ENCODE peak calls at places on chromosomes 16 and 17, in six cellular contexts. D is cardiac fibroblast; M is Caco-2; C is fibroblast of mammary gland; H is activated CD8-positive, alpha-beta T cell treated with anti-CD3 and anti-CD28 coated beads for 36 hours; L is GM23338. R is an unnamed sample.

GRCh38 chr17:77618173-77618572 is 340.3 kb upstream of the TNRC6C start:
- DNase-seq in D (no peak), M (no peak), C (no peak), H (peak), L (no peak), R (no peak)

GRCh38 chr17:5800646-5801045 is 216.3 kb upstream of the NLRP1 start:
- DNase-seq in D (no peak), M (no peak), C (no peak), H (no peak), L (peak), R (no peak)

GRCh38 chr17:61002316-61002736 is 324.7 kb downstream of the BCAS3 start:
- DNase-seq in D (peak), M (peak), C (peak), H (no peak), L (peak), R (no peak)

GRCh38 chr17:40086150-40087044 is 14.0 kb downstream of the NR1D1 start:
- DNase-seq in D (peak), M (peak), C (no peak), H (peak), L (peak), R (peak)

GRCh38 chr16:76345093-76345735 is 68.0 kb downstream of the CNTNAP4 start:
- DNase-seq in D (peak), M (no peak), C (peak), H (no peak), L (no peak), R (no peak)

GRCh38 chr17:66337268-66337667 is 34.9 kb downstream of the PRKCA start:
- DNase-seq in D (no peak), M (no peak), C (no peak), H (peak), L (no peak), R (no peak)

GRCh38 chr17:19731626-19732025 is 15.2 kb upstream of the SLC47A2 start:
- DNase-seq in D (no peak), M (no peak), C (no peak), H (no peak), L (no peak), R (no peak)

GRCh38 chr16:85789773-85790172 is 9.6 kb downstream of the EMC8 start:
- DNase-seq in D (no peak), M (no peak), C (no peak), H (no peak), L (no peak), R (no peak)

GRCh38 chr17:8121531-8122390 is 2.1 kb downstream of the HES7 start:
- DNase-seq in D (peak), M (peak), C (peak), H (peak), L (peak), R (peak)

GRCh38 chr17:83055911-83056582 is 23.4 kb upstream of the METRNL start:
- DNase-seq in D (peak), M (no peak), C (peak), H (no peak), L (no peak), R (no peak)

GRCh38 chr16:75000481-75001081 is 1.8 kb downstream of the ZNRF1 start:
- DNase-seq in D (peak), M (no peak), C (no peak), H (no peak), L (no peak), R (no peak)

GRCh38 chr17:10295728-10296343 is 77.0 kb downstream of the MYH13 start:
- DNase-seq in D (peak), M (peak), C (peak), H (peak), L (peak), R (peak)

GRCh38 chr17:33403194-33403593 is 110.1 kb upstream of the ASIC2 start:
- DNase-seq in D (no peak), M (no peak), C (no peak), H (no peak), L (no peak), R (no peak)

GRCh38 chr16:12539185-12539929 is 264.3 kb downstream of the CPPED1 start:
- DNase-seq in D (peak), M (no peak), C (peak), H (peak), L (no peak), R (peak)

GRCh38 chr17:8475820-8476219 is 40.1 kb downstream of the NDEL1 start:
- DNase-seq in D (no peak), M (no peak), C (no peak), H (no peak), L (no peak), R (no peak)

GRCh38 chr17:1094591-1094990 is 85.2 kb downstream of the ABR start:
- DNase-seq in D (no peak), M (no peak), C (no peak), H (no peak), L (no peak), R (no peak)

GRCh38 chr17:8162997-8163977 is 539 bp upstream of the VAMP2 start:
- DNase-seq in D (no peak), M (no peak), C (no peak), H (peak), L (peak), R (no peak)

GRCh38 chr17:64661981-64662773 is at the start of gene SMURF2:
- DNase-seq in D (peak), M (peak), C (peak), H (peak), L (peak), R (peak)
- TF ChIP-seq CTCF in D (no peak), M (no peak), C (no peak), H (no peak), L (no peak), R (no peak)

GRCh38 chr17:17740627-17741237 is 59.5 kb downstream of the RAI1 start:
- DNase-seq in D (no peak), M (no peak), C (no peak), H (peak), L (no peak), R (no peak)

GRCh38 chr17:17741346-17742023 is 60.2 kb downstream of the RAI1 start:
- DNase-seq in D (no peak), M (no peak), C (no peak), H (no peak), L (peak), R (no peak)

GRCh38 chr17:17738901-17739300 is 57.6 kb downstream of the RAI1 start:
- DNase-seq in D (no peak), M (no peak), C (no peak), H (no peak), L (no peak), R (no peak)

GRCh38 chr17:17737938-17738894 is 57.0 kb downstream of the RAI1 start:
- DNase-seq in D (no peak), M (no peak), C (no peak), H (no peak), L (peak), R (no peak)

GRCh38 chr17:17739388-17740066 is 58.3 kb downstream of the RAI1 start:
- DNase-seq in D (peak), M (no peak), C (peak), H (no peak), L (no peak), R (no peak)
- TF ChIP-seq CTCF in D (no peak), M (no peak), C (no peak), H (no peak), L (no peak), R (no peak)

DNA sequence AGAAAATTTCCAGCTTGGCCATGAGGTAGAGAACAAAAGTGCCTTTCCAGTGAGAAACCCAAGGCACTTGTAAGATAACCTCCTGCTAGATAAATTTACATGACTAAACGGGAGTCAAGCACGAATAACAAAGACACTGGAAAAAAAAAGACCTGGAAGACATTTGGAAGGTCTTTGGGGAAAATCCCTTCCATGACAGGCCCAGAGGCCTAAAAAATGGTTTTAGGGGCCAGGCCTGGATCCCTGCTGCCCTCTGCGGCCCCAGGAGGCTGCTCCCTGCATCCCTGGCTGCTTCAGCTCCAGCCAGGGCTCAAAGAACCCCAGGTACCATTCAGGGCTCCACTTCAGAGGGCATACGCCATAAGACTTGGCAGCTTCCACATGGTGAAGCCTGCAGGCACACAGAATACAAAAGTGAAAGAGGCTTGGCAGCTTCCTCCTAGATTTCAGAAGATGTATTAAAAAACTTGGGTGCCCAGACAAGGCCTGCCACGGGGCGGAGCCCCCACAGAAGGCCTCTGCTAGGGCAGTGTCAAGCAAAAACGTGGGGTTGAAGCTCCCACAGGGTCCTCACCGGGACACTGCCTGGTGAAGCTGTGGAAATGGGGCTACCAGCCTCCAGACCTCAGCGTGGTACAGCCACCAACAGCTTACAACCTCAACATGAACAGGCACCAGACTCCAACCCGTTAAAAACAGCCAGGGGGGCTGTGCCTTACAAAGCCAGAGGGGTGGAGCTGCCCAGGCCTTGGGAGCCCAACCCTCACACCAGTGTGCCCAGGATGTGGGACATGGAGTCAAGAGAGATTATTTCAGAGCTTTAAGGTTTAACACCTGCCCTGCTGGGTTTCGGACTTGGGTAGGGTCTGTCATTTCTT is 77.1 kb downstream of the SDK2 start:
- DNase-seq in D (no peak), M (no peak), C (no peak), H (peak), L (peak), R (no peak)
- TF ChIP-seq CTCF in D (no peak), M (no peak), C (no peak), H (no peak), L (peak), R (no peak)

DNA sequence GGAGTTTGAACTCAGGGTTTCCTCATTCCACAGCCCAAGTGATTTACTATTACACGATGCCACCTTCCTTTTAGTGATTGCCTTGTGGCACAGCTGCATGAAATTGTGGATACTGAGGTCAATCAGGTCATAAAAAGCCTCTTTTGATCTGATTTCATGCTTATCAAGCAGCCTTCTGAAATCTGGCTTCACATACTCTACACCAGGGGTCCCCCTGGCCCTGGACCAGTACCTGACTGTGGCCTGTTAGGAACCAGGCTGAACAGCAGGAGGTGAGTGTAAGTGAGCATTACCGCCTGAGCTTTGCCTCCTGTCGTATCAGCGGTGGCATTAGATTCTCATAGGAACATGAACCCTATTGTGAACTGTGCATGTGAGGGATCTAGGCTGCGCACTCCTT is 13.8 kb downstream of the SLFN5 start:
- DNase-seq in D (no peak), M (peak), C (no peak), H (no peak), L (peak), R (no peak)
- TF ChIP-seq CTCF in D (no peak), M (no peak), C (no peak), H (no peak), L (peak), R (no peak)

GRCh38 chr16:23343643-23344612 is 41.8 kb downstream of the SCNN1B start:
- DNase-seq in D (no peak), M (no peak), C (no peak), H (no peak), L (peak), R (no peak)
- TF ChIP-seq CTCF in D (no peak), M (no peak), C (no peak), H (no peak), L (no peak), R (no peak)

DNA sequence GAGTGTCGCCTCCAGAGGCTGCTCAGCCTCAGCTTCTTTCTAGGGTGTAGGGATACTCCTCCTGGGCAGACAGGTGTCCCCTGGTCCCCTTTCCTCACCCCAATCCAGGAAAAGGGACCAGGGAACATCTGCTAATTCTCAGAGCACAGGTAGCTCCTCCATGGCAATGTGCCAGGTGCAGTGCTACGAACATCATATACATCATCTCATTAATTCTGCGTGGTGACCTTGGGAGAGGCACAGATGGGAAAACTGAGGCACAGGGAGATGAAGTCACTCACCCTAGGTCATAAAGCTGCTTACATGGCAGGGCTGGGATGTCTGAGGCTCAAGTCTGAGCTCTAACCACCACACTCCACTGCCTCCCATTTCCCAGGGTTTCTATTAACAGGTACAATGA is 11.7 kb downstream of the HDAC5 start:
- DNase-seq in D (no peak), M (no peak), C (no peak), H (no peak), L (no peak), R (no peak)
- TF ChIP-seq CTCF in D (no peak), M (no peak), C (no peak), H (no peak), L (no peak), R (no peak)